ENCODE peak calls at places on chromosomes 1 and 21, in five cellular contexts. M is amygdala, Y is A172, Z is endothelial cell of umbilical vein, I is cardiac fibroblast. B is an unnamed sample.
A peak's percentile ranks its signal among the peaks of the same experiment; 100 is the strongest.

GRCh38 chr1:159172599-159173291 is 1.3 kb downstream of the CADM3 start:
- DNase-seq in M (no peak), Y (no peak), Z (no peak), I (peak; percentile 87), B (no peak)

GRCh38 chr1:244269169-244269568 is 182.5 kb downstream of the ADSS2 start:
- DNase-seq in M (no peak), Y (no peak), Z (no peak), I (no peak), B (no peak)

GRCh38 chr21:44802396-44803153 is 955 bp upstream of the UBE2G2 start:
- DNase-seq in M (no peak), Y (peak; percentile 15), Z (no peak), I (no peak), B (no peak)

GRCh38 chr21:37658994-37659458 is 257.2 kb downstream of the KCNJ6 start:
- DNase-seq in M (no peak), Y (peak; percentile 86), Z (peak; percentile 95), I (peak; percentile 67), B (peak; percentile 32)

GRCh38 chr21:22235866-22236590 is 1237.8 kb downstream of the NCAM2 start:
- DNase-seq in M (no peak), Y (peak; percentile 2), Z (no peak), I (no peak), B (no peak)

GRCh38 chr1:117014209-117014608 is 12.6 kb downstream of the CD101 start:
- DNase-seq in M (no peak), Y (no peak), Z (no peak), I (no peak), B (no peak)

GRCh38 chr1:10674700-10675598 is 121.5 kb downstream of the CASZ1 start:
- DNase-seq in M (no peak), Y (no peak), Z (no peak), I (no peak), B (no peak)

GRCh38 chr1:37452416-37452815 is 22.0 kb upstream of the ZC3H12A start:
- DNase-seq in M (no peak), Y (no peak), Z (no peak), I (no peak), B (no peak)

GRCh38 chr1:202351725-202352124 is 3.2 kb downstream of the PPP1R12B start:
- DNase-seq in M (no peak), Y (no peak), Z (no peak), I (peak; percentile 45), B (no peak)

GRCh38 chr1:46303872-46304326 is 401 bp downstream of the UQCRH start:
- DNase-seq in M (no peak), Y (no peak), Z (peak; percentile 53), I (no peak), B (no peak)

GRCh38 chr1:42753070-42753469 is 13.0 kb upstream of the CLDN19 start:
- DNase-seq in M (no peak), Y (no peak), Z (no peak), I (peak; percentile 52), B (no peak)

GRCh38 chr1:154969741-154970452 is 650 bp downstream of the SHC1 start:
- DNase-seq in M (no peak), Y (no peak), Z (peak; percentile 21), I (peak; percentile 35), B (no peak)

GRCh38 chr1:16944038-16944437 is 22.3 kb downstream of the CROCC start:
- DNase-seq in M (no peak), Y (no peak), Z (no peak), I (no peak), B (no peak)

GRCh38 chr1:49465486-49466185 is 558.1 kb downstream of the AGBL4 start:
- DNase-seq in M (no peak), Y (peak; percentile 2), Z (no peak), I (no peak), B (no peak)

GRCh38 chr1:247243738-247244137 is 12.1 kb upstream of the VN1R5 start:
- DNase-seq in M (no peak), Y (no peak), Z (no peak), I (no peak), B (no peak)

GRCh38 chr1:32286763-32287162 is 5.1 kb upstream of the HDAC1 start:
- DNase-seq in M (no peak), Y (no peak), Z (no peak), I (no peak), B (no peak)

GRCh38 chr1:58440696-58441095 is 105.8 kb downstream of the OMA1 start:
- DNase-seq in M (no peak), Y (no peak), Z (no peak), I (no peak), B (no peak)

GRCh38 chr1:55958498-55958897 is 620.9 kb downstream of the PLPP3 start:
- DNase-seq in M (no peak), Y (no peak), Z (no peak), I (no peak), B (no peak)

GRCh38 chr1:100924212-100924611 is 28.3 kb downstream of the SLC30A7 start:
- DNase-seq in M (no peak), Y (no peak), Z (peak; percentile 49), I (peak; percentile 14), B (no peak)

GRCh38 chr21:45386728-45387371 is 18.1 kb upstream of the COL18A1 start:
- DNase-seq in M (no peak), Y (peak; percentile 90), Z (peak; percentile 57), I (peak; percentile 91), B (peak; percentile 48)

GRCh38 chr1:180231506-180232420 is 1.7 kb downstream of the LHX4 start:
- DNase-seq in M (no peak), Y (peak; percentile 78), Z (peak; percentile 29), I (peak; percentile 29), B (no peak)

B was measured in breast epithelium.